ENCODE peak calls at places on chromosomes 4 and X, in six cellular contexts. V, H, Z, D, X and J are unnamed samples.

GRCh38 chr4:93573285-93573684 is 255.3 kb upstream of the ATOH1 start:
- DNase-seq in V (no peak), H (no peak), Z (no peak), D (no peak), X (no peak), J (no peak)

GRCh38 chrX:31201503-31201902 is 129.7 kb upstream of the FTHL17 start:
- DNase-seq in V (no peak), H (no peak), Z (peak), D (peak), X (no peak), J (no peak)

GRCh38 chrX:77493677-77494553 is 46.7 kb downstream of the FGF16 start:
- DNase-seq in V (no peak), H (no peak), Z (peak), D (peak), X (peak), J (no peak)

GRCh38 chrX:30659421-30659820 is 6.2 kb downstream of the GK start:
- DNase-seq in V (no peak), H (no peak), Z (peak), D (peak), X (peak), J (no peak)

GRCh38 chrX:135384161-135384836 is 37.4 kb upstream of the SMIM10L2A start:
- DNase-seq in V (peak), H (no peak), Z (no peak), D (no peak), X (no peak), J (no peak)

GRCh38 chr4:7808752-7809151 is 130.9 kb downstream of the AFAP1 start:
- DNase-seq in V (no peak), H (peak), Z (peak), D (peak), X (peak), J (no peak)

GRCh38 chr4:77849278-77849965 is 13.2 kb upstream of the MRPL1 start:
- DNase-seq in V (no peak), H (no peak), Z (no peak), D (no peak), X (no peak), J (no peak)

GRCh38 chr4:15479089-15479912 is 9.6 kb downstream of the CC2D2A start:
- DNase-seq in V (no peak), H (peak), Z (peak), D (peak), X (peak), J (peak)

GRCh38 chr4:179872751-179873150 is 2370.5 kb upstream of the TENM3 start:
- DNase-seq in V (no peak), H (no peak), Z (no peak), D (no peak), X (no peak), J (no peak)

GRCh38 chrX:49039598-49040375 is 3.4 kb downstream of the TFE3 start:
- DNase-seq in V (no peak), H (peak), Z (peak), D (peak), X (peak), J (peak)

GRCh38 chr4:137956256-137956655 is 285.9 kb downstream of the SLC7A11 start:
- DNase-seq in V (no peak), H (no peak), Z (no peak), D (peak), X (peak), J (no peak)

GRCh38 chrX:18809641-18810040 is 102.2 kb downstream of the PPEF1 start:
- DNase-seq in V (no peak), H (no peak), Z (no peak), D (no peak), X (no peak), J (no peak)

GRCh38 chr4:139934336-139934735 is 219.6 kb downstream of the MAML3 start:
- DNase-seq in V (no peak), H (no peak), Z (no peak), D (peak), X (peak), J (no peak)

GRCh38 chr4:96833831-96834230 is 993.9 kb downstream of the PDHA2 start:
- DNase-seq in V (no peak), H (no peak), Z (peak), D (no peak), X (no peak), J (no peak)

GRCh38 chr4:151728679-151729078 is 32.1 kb downstream of the GATB start:
- DNase-seq in V (no peak), H (no peak), Z (no peak), D (no peak), X (no peak), J (no peak)

GRCh38 chr4:151725087-151725486 is 35.7 kb downstream of the GATB start:
- DNase-seq in V (no peak), H (no peak), Z (no peak), D (no peak), X (no peak), J (no peak)

GRCh38 chr4:151727365-151727764 is 33.4 kb downstream of the GATB start:
- DNase-seq in V (no peak), H (no peak), Z (no peak), D (no peak), X (peak), J (no peak)

GRCh38 chr4:151730003-151730559 is 30.7 kb downstream of the GATB start:
- DNase-seq in V (no peak), H (no peak), Z (no peak), D (no peak), X (peak), J (no peak)
- H3K27ac ChIP-seq in V (no peak), H (no peak), Z (no peak), D (no peak), X (no peak), J (no peak)

DNA sequence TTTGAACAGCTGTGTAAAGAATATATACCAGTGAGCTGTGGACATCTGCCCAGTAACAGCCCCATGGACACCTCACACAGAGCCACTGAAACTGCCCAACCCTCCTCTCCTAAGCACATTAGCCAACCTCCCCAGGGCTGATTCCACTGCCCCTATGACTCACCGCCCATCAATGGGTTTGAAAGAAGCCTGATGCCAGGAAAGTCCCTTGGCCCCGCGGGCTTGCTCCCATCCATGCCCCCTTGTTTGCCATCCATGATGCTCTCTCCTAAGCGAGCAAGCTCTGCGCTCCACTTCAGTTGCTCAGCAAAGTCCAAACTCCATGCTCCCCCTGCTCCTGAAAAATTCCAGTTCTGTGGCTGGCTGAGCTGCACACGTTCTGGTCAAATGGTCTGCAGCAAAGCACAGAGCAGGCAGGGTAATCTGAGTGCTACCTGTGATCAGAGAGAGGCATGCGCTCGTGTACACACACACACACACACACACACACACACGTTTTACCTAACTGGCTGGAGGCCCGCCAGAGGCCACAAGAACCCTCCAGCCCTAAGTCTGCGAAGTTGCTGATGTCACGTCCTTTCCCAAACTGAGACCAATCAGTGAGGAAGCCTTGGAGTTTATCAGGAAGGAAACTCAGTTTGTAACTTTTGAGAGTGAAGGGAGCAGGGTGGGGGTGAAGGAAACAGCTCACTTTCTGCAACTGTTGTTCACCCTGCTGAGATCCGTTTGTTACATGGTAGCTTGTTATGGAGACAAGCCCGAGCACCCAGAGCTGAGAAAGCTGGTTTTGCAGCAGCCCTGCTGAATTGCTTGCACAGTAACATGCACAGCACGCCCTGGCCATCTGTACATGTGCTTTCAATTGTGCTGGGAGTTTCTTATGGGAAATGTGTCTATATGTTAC is at the start of gene ASB9:
- DNase-seq in V (no peak), H (peak), Z (peak), D (peak), X (peak), J (peak)
- H3K27ac ChIP-seq in V (no peak), H (peak), Z (no peak), D (no peak), X (no peak), J (peak)

DNA sequence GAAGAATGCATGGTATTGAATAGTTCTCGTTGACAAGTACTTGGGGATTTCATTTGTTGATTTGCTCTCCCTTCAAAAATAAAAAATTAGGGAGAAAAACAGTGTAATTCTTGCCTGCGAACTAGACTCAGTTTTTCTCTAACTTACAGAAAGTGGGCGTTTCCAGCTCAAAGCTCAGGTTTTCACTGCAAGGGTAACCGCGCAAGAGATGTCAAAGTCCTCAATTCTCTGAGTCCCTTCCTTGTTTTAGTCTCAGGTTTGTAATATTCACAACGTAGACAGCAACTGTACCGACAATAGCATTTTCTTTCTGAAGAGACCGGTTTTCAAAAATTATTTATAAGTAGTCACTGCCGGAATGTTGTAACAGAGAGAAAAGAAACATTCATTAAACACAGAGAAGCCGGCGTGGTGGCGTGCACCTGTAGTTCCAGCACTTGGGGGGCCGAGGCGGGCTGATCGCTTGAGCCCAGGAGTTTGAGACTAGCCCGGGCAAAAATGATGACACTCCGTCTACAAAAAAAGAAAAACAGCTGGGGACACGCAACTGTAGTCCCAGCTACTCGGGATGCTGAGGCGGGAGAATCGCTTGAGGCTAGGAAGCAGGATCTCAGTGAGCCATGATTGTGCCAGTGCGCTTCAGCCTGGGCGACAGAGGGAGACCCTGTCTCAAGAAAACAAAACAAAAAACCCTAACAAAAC is 771 bp downstream of the ZCCHC4 start:
- DNase-seq in V (no peak), H (no peak), Z (no peak), D (no peak), X (peak), J (no peak)
- H3K27ac ChIP-seq in V (peak), H (peak), Z (peak), D (peak), X (peak), J (peak)

GRCh38 chr4:87298362-87298761 is 24.3 kb downstream of the HSD17B13 start:
- DNase-seq in V (no peak), H (no peak), Z (no peak), D (no peak), X (no peak), J (no peak)

GRCh38 chr4:87304659-87305277 is 17.9 kb downstream of the HSD17B13 start:
- DNase-seq in V (no peak), H (no peak), Z (peak), D (peak), X (no peak), J (no peak)

GRCh38 chr4:87299898-87300297 is 22.8 kb downstream of the HSD17B13 start:
- DNase-seq in V (no peak), H (no peak), Z (no peak), D (no peak), X (no peak), J (no peak)
- H3K27ac ChIP-seq in V (no peak), H (no peak), Z (no peak), D (no peak), X (no peak), J (no peak)

GRCh38 chr4:56698329-56698728 is 17.2 kb upstream of the HOPX start:
- DNase-seq in V (no peak), H (peak), Z (peak), D (peak), X (peak), J (peak)

GRCh38 chr4:56699537-56699936 is 18.4 kb upstream of the HOPX start:
- DNase-seq in V (no peak), H (no peak), Z (no peak), D (no peak), X (no peak), J (no peak)

GRCh38 chr4:56692576-56692975 is 11.5 kb upstream of the HOPX start:
- DNase-seq in V (no peak), H (no peak), Z (no peak), D (no peak), X (no peak), J (no peak)

GRCh38 chr4:56691425-56691824 is 10.3 kb upstream of the HOPX start:
- DNase-seq in V (no peak), H (no peak), Z (no peak), D (no peak), X (no peak), J (no peak)

DNA sequence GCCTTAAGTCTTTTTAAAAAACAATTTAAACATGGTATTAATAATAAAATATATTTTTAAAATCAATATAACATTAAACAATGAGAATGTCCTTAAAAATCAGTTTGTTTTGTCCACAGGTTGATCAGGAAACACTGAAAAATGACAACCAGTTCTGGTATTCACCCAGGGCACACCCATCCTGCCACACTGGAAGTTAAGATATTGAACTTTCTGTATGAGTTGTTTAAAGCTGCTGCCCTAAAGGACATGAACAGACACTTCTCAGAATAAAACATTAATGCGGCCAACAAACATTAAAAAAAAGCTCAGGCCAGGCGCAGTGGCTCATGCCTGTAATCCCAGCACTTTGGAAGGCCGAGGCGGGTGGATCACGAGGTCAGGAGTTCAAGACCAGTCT is 15.0 kb upstream of the HOPX start:
- DNase-seq in V (no peak), H (no peak), Z (no peak), D (no peak), X (no peak), J (no peak)
- H3K27ac ChIP-seq in V (no peak), H (peak), Z (no peak), D (no peak), X (no peak), J (no peak)

GRCh38 chrX:16786791-16787735 is 797 bp downstream of the TXLNG start:
- DNase-seq in V (peak), H (peak), Z (no peak), D (peak), X (peak), J (peak)

GRCh38 chrX:16783452-16783851 is 2.8 kb upstream of the TXLNG start:
- DNase-seq in V (no peak), H (no peak), Z (no peak), D (no peak), X (no peak), J (no peak)

GRCh38 chrX:16785247-16786138 is 773 bp upstream of the TXLNG start:
- DNase-seq in V (no peak), H (no peak), Z (no peak), D (no peak), X (peak), J (no peak)

GRCh38 chrX:16788477-16788876 is 2.2 kb downstream of the TXLNG start:
- DNase-seq in V (no peak), H (no peak), Z (no peak), D (peak), X (peak), J (no peak)

GRCh38 chrX:16786139-16786790 is at the start of gene TXLNG:
- DNase-seq in V (peak), H (peak), Z (peak), D (peak), X (peak), J (peak)
- H3K27ac ChIP-seq in V (peak), H (peak), Z (peak), D (peak), X (peak), J (peak)

GRCh38 chr4:2798399-2799301 is 5.8 kb downstream of the SH3BP2 start:
- DNase-seq in V (no peak), H (peak), Z (no peak), D (peak), X (no peak), J (peak)
- H3K27ac ChIP-seq in V (no peak), H (peak), Z (no peak), D (no peak), X (no peak), J (peak)

GRCh38 chr4:82711158-82711785 is 87.3 kb downstream of the SCD5 start:
- DNase-seq in V (no peak), H (no peak), Z (no peak), D (no peak), X (no peak), J (no peak)
- H3K27ac ChIP-seq in V (no peak), H (no peak), Z (no peak), D (no peak), X (no peak), J (no peak)

GRCh38 chr4:153592090-153592489 is 92.0 kb upstream of the TLR2 start:
- DNase-seq in V (no peak), H (no peak), Z (no peak), D (no peak), X (no peak), J (no peak)
- H3K27ac ChIP-seq in V (no peak), H (no peak), Z (no peak), D (no peak), X (no peak), J (no peak)

GRCh38 chr4:81493895-81494490 is 22.3 kb upstream of the RASGEF1B start:
- DNase-seq in V (no peak), H (no peak), Z (no peak), D (peak), X (no peak), J (no peak)

GRCh38 chr4:81490761-81491160 is 19.1 kb upstream of the RASGEF1B start:
- DNase-seq in V (no peak), H (no peak), Z (no peak), D (no peak), X (no peak), J (no peak)

GRCh38 chr4:81491943-81492342 is 20.2 kb upstream of the RASGEF1B start:
- DNase-seq in V (no peak), H (no peak), Z (peak), D (peak), X (no peak), J (no peak)

GRCh38 chr4:81495308-81495707 is 23.6 kb upstream of the RASGEF1B start:
- DNase-seq in V (no peak), H (no peak), Z (no peak), D (no peak), X (no peak), J (no peak)

DNA sequence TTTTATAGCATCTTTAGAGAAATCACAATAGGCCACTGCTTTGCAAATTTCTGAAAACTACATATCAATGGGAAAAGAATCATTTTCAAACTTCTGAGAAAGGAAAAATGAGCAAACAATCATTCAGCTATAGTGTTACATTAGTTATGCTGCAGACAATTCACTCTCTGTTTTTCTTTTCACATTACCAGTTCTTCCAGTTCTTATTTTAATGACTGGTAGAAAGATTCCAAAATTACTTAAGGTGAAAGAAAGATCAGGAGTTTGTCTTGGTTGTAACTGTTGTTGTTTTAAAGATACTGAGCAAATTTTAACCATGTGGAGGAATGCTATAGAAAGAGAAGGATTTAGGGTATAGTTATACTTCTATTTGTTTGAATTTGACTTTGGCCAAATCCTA is 20.9 kb upstream of the RASGEF1B start:
- DNase-seq in V (no peak), H (no peak), Z (no peak), D (no peak), X (no peak), J (no peak)
- H3K27ac ChIP-seq in V (peak), H (peak), Z (no peak), D (no peak), X (no peak), J (peak)